ENCODE peak calls at places on chromosomes 1 and 21, in nine cellular contexts. One of them, this sample, is unnamed.

GRCh38 chr1:192747305-192747704 is 61.5 kb upstream of the RGS2 start:
- DNase-seq in SW480: no peak
- DNase-seq in central memory CD4-positive, alpha-beta T cell: no peak
- DNase-seq in glutamatergic neuron: no peak
- DNase-seq in iPS-NIHi11: no peak
- DNase-seq in A549: peak
- DNase-seq in GM03348: peak
- DNase-seq in NCI-H2107: no peak
- DNase-seq in sigmoid colon: no peak
- DNase-seq in this sample: no peak

GRCh38 chr1:215957692-215958091 is 390.6 kb downstream of the KCTD3 start:
- DNase-seq in GM03348: peak
- DNase-seq in iPS-NIHi11: no peak
- DNase-seq in SW480: no peak
- DNase-seq in glutamatergic neuron: peak
- DNase-seq in central memory CD4-positive, alpha-beta T cell: no peak
- DNase-seq in sigmoid colon: no peak
- DNase-seq in A549: no peak
- DNase-seq in NCI-H2107: no peak
- DNase-seq in this sample: peak

GRCh38 chr1:161902146-161902545 is 121.5 kb downstream of the OLFML2B start:
- DNase-seq in glutamatergic neuron: no peak
- DNase-seq in NCI-H2107: no peak
- DNase-seq in central memory CD4-positive, alpha-beta T cell: no peak
- DNase-seq in SW480: no peak
- DNase-seq in iPS-NIHi11: no peak
- DNase-seq in GM03348: no peak
- DNase-seq in A549: no peak
- DNase-seq in sigmoid colon: no peak
- DNase-seq in this sample: no peak

GRCh38 chr1:208131631-208132286 is 112.4 kb downstream of the PLXNA2 start:
- DNase-seq in glutamatergic neuron: no peak
- DNase-seq in SW480: no peak
- DNase-seq in GM03348: no peak
- DNase-seq in central memory CD4-positive, alpha-beta T cell: no peak
- DNase-seq in A549: no peak
- DNase-seq in sigmoid colon: no peak
- DNase-seq in iPS-NIHi11: peak
- DNase-seq in NCI-H2107: no peak
- DNase-seq in this sample: no peak

GRCh38 chr1:201792534-201793305 is 36.2 kb upstream of the IPO9 start:
- DNase-seq in SW480: peak
- DNase-seq in NCI-H2107: peak
- DNase-seq in sigmoid colon: peak
- DNase-seq in GM03348: peak
- DNase-seq in central memory CD4-positive, alpha-beta T cell: peak
- DNase-seq in iPS-NIHi11: peak
- DNase-seq in A549: peak
- DNase-seq in glutamatergic neuron: peak
- DNase-seq in this sample: peak

GRCh38 chr1:156645058-156645457 is 3.1 kb downstream of the BCAN start:
- DNase-seq in central memory CD4-positive, alpha-beta T cell: no peak
- DNase-seq in NCI-H2107: no peak
- DNase-seq in iPS-NIHi11: no peak
- DNase-seq in A549: no peak
- DNase-seq in GM03348: no peak
- DNase-seq in SW480: no peak
- DNase-seq in glutamatergic neuron: no peak
- DNase-seq in sigmoid colon: no peak
- DNase-seq in this sample: no peak

GRCh38 chr1:225921734-225922709 is 2.0 kb downstream of the PYCR2 start:
- DNase-seq in SW480: no peak
- DNase-seq in central memory CD4-positive, alpha-beta T cell: no peak
- DNase-seq in A549: no peak
- DNase-seq in GM03348: no peak
- DNase-seq in NCI-H2107: no peak
- DNase-seq in glutamatergic neuron: no peak
- DNase-seq in sigmoid colon: no peak
- DNase-seq in iPS-NIHi11: no peak
- DNase-seq in this sample: no peak

GRCh38 chr1:228281631-228282328 is 73.9 kb downstream of the OBSCN start:
- DNase-seq in central memory CD4-positive, alpha-beta T cell: no peak
- DNase-seq in NCI-H2107: no peak
- DNase-seq in SW480: no peak
- DNase-seq in iPS-NIHi11: no peak
- DNase-seq in sigmoid colon: no peak
- DNase-seq in glutamatergic neuron: no peak
- DNase-seq in GM03348: peak
- DNase-seq in A549: no peak
- DNase-seq in this sample: no peak

GRCh38 chr21:21632926-21633325 is 634.7 kb downstream of the NCAM2 start:
- DNase-seq in glutamatergic neuron: no peak
- DNase-seq in sigmoid colon: no peak
- DNase-seq in iPS-NIHi11: no peak
- DNase-seq in A549: no peak
- DNase-seq in central memory CD4-positive, alpha-beta T cell: no peak
- DNase-seq in GM03348: no peak
- DNase-seq in NCI-H2107: no peak
- DNase-seq in SW480: no peak
- DNase-seq in this sample: no peak

GRCh38 chr1:155474156-155474555 is 88.4 kb downstream of the ASH1L start:
- DNase-seq in GM03348: no peak
- DNase-seq in iPS-NIHi11: no peak
- DNase-seq in sigmoid colon: no peak
- DNase-seq in NCI-H2107: no peak
- DNase-seq in SW480: no peak
- DNase-seq in glutamatergic neuron: no peak
- DNase-seq in A549: no peak
- DNase-seq in central memory CD4-positive, alpha-beta T cell: no peak
- DNase-seq in this sample: no peak

GRCh38 chr1:189682591-189682990 is 795.1 kb downstream of the BRINP3 start:
- DNase-seq in GM03348: no peak
- DNase-seq in SW480: no peak
- DNase-seq in A549: no peak
- DNase-seq in glutamatergic neuron: no peak
- DNase-seq in NCI-H2107: no peak
- DNase-seq in central memory CD4-positive, alpha-beta T cell: no peak
- DNase-seq in sigmoid colon: no peak
- DNase-seq in iPS-NIHi11: no peak
- DNase-seq in this sample: no peak

GRCh38 chr1:59520759-59521442 is 224.0 kb downstream of the FGGY start:
- DNase-seq in GM03348: no peak
- DNase-seq in SW480: no peak
- DNase-seq in NCI-H2107: no peak
- DNase-seq in central memory CD4-positive, alpha-beta T cell: no peak
- DNase-seq in iPS-NIHi11: no peak
- DNase-seq in A549: no peak
- DNase-seq in glutamatergic neuron: no peak
- DNase-seq in sigmoid colon: peak
- DNase-seq in this sample: no peak

GRCh38 chr1:1212780-1213152 is 1.2 kb downstream of the TNFRSF4 start:
- DNase-seq in NCI-H2107: no peak
- DNase-seq in A549: no peak
- DNase-seq in sigmoid colon: no peak
- DNase-seq in GM03348: no peak
- DNase-seq in SW480: peak
- DNase-seq in central memory CD4-positive, alpha-beta T cell: peak
- DNase-seq in iPS-NIHi11: no peak
- DNase-seq in glutamatergic neuron: peak
- DNase-seq in this sample: no peak

GRCh38 chr1:29554208-29554778 is 318.0 kb downstream of the PTPRU start:
- DNase-seq in A549: no peak
- DNase-seq in iPS-NIHi11: no peak
- DNase-seq in NCI-H2107: no peak
- DNase-seq in GM03348: no peak
- DNase-seq in glutamatergic neuron: no peak
- DNase-seq in central memory CD4-positive, alpha-beta T cell: no peak
- DNase-seq in sigmoid colon: peak
- DNase-seq in SW480: no peak
- DNase-seq in this sample: no peak

GRCh38 chr1:230937370-230937769 is 41.3 kb downstream of the TTC13 start:
- DNase-seq in sigmoid colon: no peak
- DNase-seq in SW480: no peak
- DNase-seq in A549: no peak
- DNase-seq in glutamatergic neuron: no peak
- DNase-seq in central memory CD4-positive, alpha-beta T cell: no peak
- DNase-seq in NCI-H2107: no peak
- DNase-seq in iPS-NIHi11: no peak
- DNase-seq in GM03348: peak
- DNase-seq in this sample: no peak

GRCh38 chr1:196034080-196034706 is 574.0 kb downstream of the KCNT2 start:
- DNase-seq in SW480: no peak
- DNase-seq in NCI-H2107: no peak
- DNase-seq in iPS-NIHi11: peak
- DNase-seq in central memory CD4-positive, alpha-beta T cell: no peak
- DNase-seq in GM03348: no peak
- DNase-seq in sigmoid colon: no peak
- DNase-seq in A549: no peak
- DNase-seq in glutamatergic neuron: no peak
- DNase-seq in this sample: no peak

GRCh38 chr1:118113261-118113660 is 71.8 kb downstream of the SPAG17 start:
- DNase-seq in SW480: no peak
- DNase-seq in NCI-H2107: no peak
- DNase-seq in iPS-NIHi11: no peak
- DNase-seq in glutamatergic neuron: no peak
- DNase-seq in GM03348: peak
- DNase-seq in sigmoid colon: no peak
- DNase-seq in central memory CD4-positive, alpha-beta T cell: no peak
- DNase-seq in A549: no peak
- DNase-seq in this sample: no peak

GRCh38 chr1:165936542-165936941 is 109.1 kb downstream of the UCK2 start:
- DNase-seq in NCI-H2107: no peak
- DNase-seq in iPS-NIHi11: no peak
- DNase-seq in sigmoid colon: no peak
- DNase-seq in glutamatergic neuron: no peak
- DNase-seq in SW480: no peak
- DNase-seq in GM03348: no peak
- DNase-seq in central memory CD4-positive, alpha-beta T cell: no peak
- DNase-seq in A549: no peak
- DNase-seq in this sample: no peak

This sample was measured in SK-MEL-5.